ENCODE peak calls at places on chromosomes 4 and X, in ten cellular contexts. One of them, this sample, is unnamed.

GRCh38 chrX:151754641-151755215 is 20.2 kb downstream of the CNGA2 start:
- DNase-seq in stimulated activated CD4-positive, alpha-beta T cell treated with anti-CD3 and anti-CD28 coated beads, Interleukin-15, amount 100 ng/mL, for 1 hour: no peak
- DNase-seq in T-cell: no peak
- DNase-seq in suprapubic skin: no peak
- DNase-seq in NCI-H146: no peak
- DNase-seq in activated CD4-positive, alpha-beta T cell treated with anti-CD3 and anti-CD28 coated beads for 1 hour: no peak
- DNase-seq in NCI-H2171 treated with DMSO at 0.1 percent for 48 hours: peak; percentile 42
- DNase-seq in central memory CD4-positive, alpha-beta T cell: no peak
- DNase-seq in pons: no peak
- DNase-seq in psoas muscle: no peak
- DNase-seq in this sample: no peak

GRCh38 chr4:55080174-55080865 is 45.1 kb downstream of the KDR start:
- DNase-seq in pons: no peak
- DNase-seq in T-cell: no peak
- DNase-seq in activated CD4-positive, alpha-beta T cell treated with anti-CD3 and anti-CD28 coated beads for 1 hour: no peak
- DNase-seq in stimulated activated CD4-positive, alpha-beta T cell treated with anti-CD3 and anti-CD28 coated beads, Interleukin-15, amount 100 ng/mL, for 1 hour: no peak
- DNase-seq in NCI-H146: no peak
- DNase-seq in suprapubic skin: no peak
- DNase-seq in central memory CD4-positive, alpha-beta T cell: no peak
- DNase-seq in psoas muscle: no peak
- DNase-seq in NCI-H2171 treated with DMSO at 0.1 percent for 48 hours: peak; percentile 55
- DNase-seq in this sample: no peak

GRCh38 chr4:81664079-81664478 is 192.4 kb upstream of the RASGEF1B start:
- DNase-seq in T-cell: no peak
- DNase-seq in stimulated activated CD4-positive, alpha-beta T cell treated with anti-CD3 and anti-CD28 coated beads, Interleukin-15, amount 100 ng/mL, for 1 hour: no peak
- DNase-seq in pons: no peak
- DNase-seq in central memory CD4-positive, alpha-beta T cell: no peak
- DNase-seq in NCI-H2171 treated with DMSO at 0.1 percent for 48 hours: no peak
- DNase-seq in NCI-H146: no peak
- DNase-seq in psoas muscle: no peak
- DNase-seq in activated CD4-positive, alpha-beta T cell treated with anti-CD3 and anti-CD28 coated beads for 1 hour: no peak
- DNase-seq in suprapubic skin: no peak
- DNase-seq in this sample: no peak

GRCh38 chrX:128754130-128754529 is 701.9 kb upstream of the ACTRT1 start:
- DNase-seq in NCI-H146: peak; percentile 69
- DNase-seq in central memory CD4-positive, alpha-beta T cell: no peak
- DNase-seq in activated CD4-positive, alpha-beta T cell treated with anti-CD3 and anti-CD28 coated beads for 1 hour: no peak
- DNase-seq in psoas muscle: no peak
- DNase-seq in suprapubic skin: no peak
- DNase-seq in pons: no peak
- DNase-seq in NCI-H2171 treated with DMSO at 0.1 percent for 48 hours: peak; percentile 60
- DNase-seq in stimulated activated CD4-positive, alpha-beta T cell treated with anti-CD3 and anti-CD28 coated beads, Interleukin-15, amount 100 ng/mL, for 1 hour: no peak
- DNase-seq in T-cell: no peak
- DNase-seq in this sample: no peak

GRCh38 chr4:138616775-138617174 is 374.6 kb upstream of the SLC7A11 start:
- DNase-seq in psoas muscle: no peak
- DNase-seq in pons: no peak
- DNase-seq in activated CD4-positive, alpha-beta T cell treated with anti-CD3 and anti-CD28 coated beads for 1 hour: no peak
- DNase-seq in stimulated activated CD4-positive, alpha-beta T cell treated with anti-CD3 and anti-CD28 coated beads, Interleukin-15, amount 100 ng/mL, for 1 hour: no peak
- DNase-seq in NCI-H146: no peak
- DNase-seq in central memory CD4-positive, alpha-beta T cell: no peak
- DNase-seq in T-cell: no peak
- DNase-seq in NCI-H2171 treated with DMSO at 0.1 percent for 48 hours: no peak
- DNase-seq in suprapubic skin: no peak
- DNase-seq in this sample: no peak

GRCh38 chr4:61212788-61213187 is 12.7 kb downstream of the ADGRL3 start:
- DNase-seq in activated CD4-positive, alpha-beta T cell treated with anti-CD3 and anti-CD28 coated beads for 1 hour: no peak
- DNase-seq in pons: peak; percentile 63
- DNase-seq in NCI-H146: peak; percentile 26
- DNase-seq in suprapubic skin: no peak
- DNase-seq in psoas muscle: no peak
- DNase-seq in NCI-H2171 treated with DMSO at 0.1 percent for 48 hours: no peak
- DNase-seq in T-cell: no peak
- DNase-seq in central memory CD4-positive, alpha-beta T cell: no peak
- DNase-seq in stimulated activated CD4-positive, alpha-beta T cell treated with anti-CD3 and anti-CD28 coated beads, Interleukin-15, amount 100 ng/mL, for 1 hour: no peak
- DNase-seq in this sample: no peak

GRCh38 chr4:86927843-86928395 is 6.9 kb upstream of the AFF1 start:
- DNase-seq in NCI-H2171 treated with DMSO at 0.1 percent for 48 hours: no peak
- DNase-seq in stimulated activated CD4-positive, alpha-beta T cell treated with anti-CD3 and anti-CD28 coated beads, Interleukin-15, amount 100 ng/mL, for 1 hour: no peak
- DNase-seq in T-cell: no peak
- DNase-seq in central memory CD4-positive, alpha-beta T cell: no peak
- DNase-seq in activated CD4-positive, alpha-beta T cell treated with anti-CD3 and anti-CD28 coated beads for 1 hour: no peak
- DNase-seq in suprapubic skin: peak; percentile 72
- DNase-seq in pons: no peak
- DNase-seq in NCI-H146: no peak
- DNase-seq in psoas muscle: no peak
- DNase-seq in this sample: no peak

GRCh38 chrX:24347871-24348270 is 12.6 kb upstream of the SUPT20HL1 start:
- DNase-seq in NCI-H2171 treated with DMSO at 0.1 percent for 48 hours: peak; percentile 1
- DNase-seq in suprapubic skin: no peak
- DNase-seq in central memory CD4-positive, alpha-beta T cell: no peak
- DNase-seq in T-cell: no peak
- DNase-seq in psoas muscle: no peak
- DNase-seq in stimulated activated CD4-positive, alpha-beta T cell treated with anti-CD3 and anti-CD28 coated beads, Interleukin-15, amount 100 ng/mL, for 1 hour: no peak
- DNase-seq in pons: no peak
- DNase-seq in activated CD4-positive, alpha-beta T cell treated with anti-CD3 and anti-CD28 coated beads for 1 hour: no peak
- DNase-seq in NCI-H146: no peak
- DNase-seq in this sample: no peak

GRCh38 chrX:7059214-7059838 is 88.2 kb upstream of the STS start:
- DNase-seq in psoas muscle: no peak
- DNase-seq in stimulated activated CD4-positive, alpha-beta T cell treated with anti-CD3 and anti-CD28 coated beads, Interleukin-15, amount 100 ng/mL, for 1 hour: no peak
- DNase-seq in central memory CD4-positive, alpha-beta T cell: no peak
- DNase-seq in NCI-H2171 treated with DMSO at 0.1 percent for 48 hours: no peak
- DNase-seq in T-cell: no peak
- DNase-seq in NCI-H146: no peak
- DNase-seq in pons: no peak
- DNase-seq in activated CD4-positive, alpha-beta T cell treated with anti-CD3 and anti-CD28 coated beads for 1 hour: no peak
- DNase-seq in suprapubic skin: no peak
- DNase-seq in this sample: no peak

GRCh38 chrX:94329182-94329581 is 655.2 kb downstream of the FAM133A start:
- DNase-seq in activated CD4-positive, alpha-beta T cell treated with anti-CD3 and anti-CD28 coated beads for 1 hour: no peak
- DNase-seq in T-cell: no peak
- DNase-seq in stimulated activated CD4-positive, alpha-beta T cell treated with anti-CD3 and anti-CD28 coated beads, Interleukin-15, amount 100 ng/mL, for 1 hour: no peak
- DNase-seq in NCI-H146: no peak
- DNase-seq in NCI-H2171 treated with DMSO at 0.1 percent for 48 hours: no peak
- DNase-seq in psoas muscle: no peak
- DNase-seq in central memory CD4-positive, alpha-beta T cell: no peak
- DNase-seq in suprapubic skin: no peak
- DNase-seq in pons: no peak
- DNase-seq in this sample: no peak

GRCh38 chr4:171281359-171281758 is 531.8 kb upstream of the GALNTL6 start:
- DNase-seq in suprapubic skin: no peak
- DNase-seq in central memory CD4-positive, alpha-beta T cell: no peak
- DNase-seq in activated CD4-positive, alpha-beta T cell treated with anti-CD3 and anti-CD28 coated beads for 1 hour: no peak
- DNase-seq in psoas muscle: no peak
- DNase-seq in stimulated activated CD4-positive, alpha-beta T cell treated with anti-CD3 and anti-CD28 coated beads, Interleukin-15, amount 100 ng/mL, for 1 hour: no peak
- DNase-seq in NCI-H2171 treated with DMSO at 0.1 percent for 48 hours: no peak
- DNase-seq in NCI-H146: peak; percentile 0
- DNase-seq in T-cell: no peak
- DNase-seq in pons: no peak
- DNase-seq in this sample: no peak

GRCh38 chrX:31580726-31581125 is 508.9 kb upstream of the FTHL17 start:
- DNase-seq in activated CD4-positive, alpha-beta T cell treated with anti-CD3 and anti-CD28 coated beads for 1 hour: no peak
- DNase-seq in NCI-H2171 treated with DMSO at 0.1 percent for 48 hours: no peak
- DNase-seq in stimulated activated CD4-positive, alpha-beta T cell treated with anti-CD3 and anti-CD28 coated beads, Interleukin-15, amount 100 ng/mL, for 1 hour: no peak
- DNase-seq in pons: no peak
- DNase-seq in NCI-H146: no peak
- DNase-seq in psoas muscle: no peak
- DNase-seq in T-cell: no peak
- DNase-seq in suprapubic skin: no peak
- DNase-seq in central memory CD4-positive, alpha-beta T cell: no peak
- DNase-seq in this sample: no peak

GRCh38 chrX:136268051-136269048 is 17.1 kb upstream of the MAP7D3 start:
- DNase-seq in NCI-H2171 treated with DMSO at 0.1 percent for 48 hours: peak; percentile 37
- DNase-seq in stimulated activated CD4-positive, alpha-beta T cell treated with anti-CD3 and anti-CD28 coated beads, Interleukin-15, amount 100 ng/mL, for 1 hour: no peak
- DNase-seq in activated CD4-positive, alpha-beta T cell treated with anti-CD3 and anti-CD28 coated beads for 1 hour: peak; percentile 14
- DNase-seq in NCI-H146: peak; percentile 27
- DNase-seq in T-cell: peak; percentile 29
- DNase-seq in psoas muscle: no peak
- DNase-seq in pons: peak; percentile 37
- DNase-seq in central memory CD4-positive, alpha-beta T cell: peak; percentile 32
- DNase-seq in suprapubic skin: no peak
- DNase-seq in this sample: no peak

GRCh38 chr4:185865901-185866328 is 53.9 kb upstream of the SORBS2 start:
- DNase-seq in NCI-H2171 treated with DMSO at 0.1 percent for 48 hours: no peak
- DNase-seq in stimulated activated CD4-positive, alpha-beta T cell treated with anti-CD3 and anti-CD28 coated beads, Interleukin-15, amount 100 ng/mL, for 1 hour: no peak
- DNase-seq in activated CD4-positive, alpha-beta T cell treated with anti-CD3 and anti-CD28 coated beads for 1 hour: no peak
- DNase-seq in suprapubic skin: no peak
- DNase-seq in T-cell: no peak
- DNase-seq in central memory CD4-positive, alpha-beta T cell: no peak
- DNase-seq in psoas muscle: no peak
- DNase-seq in pons: no peak
- DNase-seq in NCI-H146: no peak
- DNase-seq in this sample: no peak

GRCh38 chrX:72735561-72735960 is 21.5 kb upstream of the PHKA1 start:
- DNase-seq in T-cell: no peak
- DNase-seq in stimulated activated CD4-positive, alpha-beta T cell treated with anti-CD3 and anti-CD28 coated beads, Interleukin-15, amount 100 ng/mL, for 1 hour: no peak
- DNase-seq in psoas muscle: no peak
- DNase-seq in suprapubic skin: no peak
- DNase-seq in NCI-H2171 treated with DMSO at 0.1 percent for 48 hours: no peak
- DNase-seq in activated CD4-positive, alpha-beta T cell treated with anti-CD3 and anti-CD28 coated beads for 1 hour: no peak
- DNase-seq in central memory CD4-positive, alpha-beta T cell: no peak
- DNase-seq in pons: no peak
- DNase-seq in NCI-H146: no peak
- DNase-seq in this sample: no peak

GRCh38 chr4:76987153-76987562 is 37.6 kb downstream of the SEPTIN11 start:
- DNase-seq in pons: no peak
- DNase-seq in NCI-H146: no peak
- DNase-seq in NCI-H2171 treated with DMSO at 0.1 percent for 48 hours: peak; percentile 58
- DNase-seq in stimulated activated CD4-positive, alpha-beta T cell treated with anti-CD3 and anti-CD28 coated beads, Interleukin-15, amount 100 ng/mL, for 1 hour: no peak
- DNase-seq in suprapubic skin: no peak
- DNase-seq in activated CD4-positive, alpha-beta T cell treated with anti-CD3 and anti-CD28 coated beads for 1 hour: no peak
- DNase-seq in central memory CD4-positive, alpha-beta T cell: no peak
- DNase-seq in T-cell: no peak
- DNase-seq in psoas muscle: no peak
- DNase-seq in this sample: no peak

GRCh38 chrX:69305333-69306062 is 140.2 kb upstream of the PJA1 start:
- DNase-seq in NCI-H2171 treated with DMSO at 0.1 percent for 48 hours: no peak
- DNase-seq in central memory CD4-positive, alpha-beta T cell: no peak
- DNase-seq in NCI-H146: no peak
- DNase-seq in stimulated activated CD4-positive, alpha-beta T cell treated with anti-CD3 and anti-CD28 coated beads, Interleukin-15, amount 100 ng/mL, for 1 hour: no peak
- DNase-seq in activated CD4-positive, alpha-beta T cell treated with anti-CD3 and anti-CD28 coated beads for 1 hour: no peak
- DNase-seq in T-cell: no peak
- DNase-seq in psoas muscle: no peak
- DNase-seq in suprapubic skin: no peak
- DNase-seq in pons: peak; percentile 1
- DNase-seq in this sample: no peak

GRCh38 chr4:129583868-129584267 is 487.9 kb downstream of the C4orf33 start:
- DNase-seq in activated CD4-positive, alpha-beta T cell treated with anti-CD3 and anti-CD28 coated beads for 1 hour: no peak
- DNase-seq in central memory CD4-positive, alpha-beta T cell: no peak
- DNase-seq in T-cell: no peak
- DNase-seq in pons: no peak
- DNase-seq in stimulated activated CD4-positive, alpha-beta T cell treated with anti-CD3 and anti-CD28 coated beads, Interleukin-15, amount 100 ng/mL, for 1 hour: no peak
- DNase-seq in NCI-H146: no peak
- DNase-seq in suprapubic skin: no peak
- DNase-seq in NCI-H2171 treated with DMSO at 0.1 percent for 48 hours: no peak
- DNase-seq in psoas muscle: peak; percentile 35
- DNase-seq in this sample: no peak

GRCh38 chr4:17687237-17687857 is 72.9 kb downstream of the MED28 start:
- DNase-seq in T-cell: no peak
- DNase-seq in central memory CD4-positive, alpha-beta T cell: no peak
- DNase-seq in NCI-H2171 treated with DMSO at 0.1 percent for 48 hours: no peak
- DNase-seq in pons: peak; percentile 31
- DNase-seq in suprapubic skin: no peak
- DNase-seq in psoas muscle: no peak
- DNase-seq in activated CD4-positive, alpha-beta T cell treated with anti-CD3 and anti-CD28 coated beads for 1 hour: no peak
- DNase-seq in stimulated activated CD4-positive, alpha-beta T cell treated with anti-CD3 and anti-CD28 coated beads, Interleukin-15, amount 100 ng/mL, for 1 hour: no peak
- DNase-seq in NCI-H146: no peak
- DNase-seq in this sample: no peak

GRCh38 chr4:152672403-152673092 is 7.2 kb downstream of the TMEM154 start:
- DNase-seq in activated CD4-positive, alpha-beta T cell treated with anti-CD3 and anti-CD28 coated beads for 1 hour: no peak
- DNase-seq in NCI-H146: no peak
- DNase-seq in psoas muscle: no peak
- DNase-seq in suprapubic skin: no peak
- DNase-seq in NCI-H2171 treated with DMSO at 0.1 percent for 48 hours: peak; percentile 2
- DNase-seq in pons: no peak
- DNase-seq in stimulated activated CD4-positive, alpha-beta T cell treated with anti-CD3 and anti-CD28 coated beads, Interleukin-15, amount 100 ng/mL, for 1 hour: no peak
- DNase-seq in central memory CD4-positive, alpha-beta T cell: no peak
- DNase-seq in T-cell: no peak
- DNase-seq in this sample: no peak

GRCh38 chr4:130479020-130479419 is 1383.1 kb downstream of the C4orf33 start:
- DNase-seq in NCI-H2171 treated with DMSO at 0.1 percent for 48 hours: no peak
- DNase-seq in stimulated activated CD4-positive, alpha-beta T cell treated with anti-CD3 and anti-CD28 coated beads, Interleukin-15, amount 100 ng/mL, for 1 hour: no peak
- DNase-seq in suprapubic skin: no peak
- DNase-seq in activated CD4-positive, alpha-beta T cell treated with anti-CD3 and anti-CD28 coated beads for 1 hour: no peak
- DNase-seq in T-cell: no peak
- DNase-seq in central memory CD4-positive, alpha-beta T cell: no peak
- DNase-seq in pons: no peak
- DNase-seq in NCI-H146: no peak
- DNase-seq in psoas muscle: no peak
- DNase-seq in this sample: no peak

GRCh38 chr4:145887241-145887964 is 51.2 kb downstream of the ZNF827 start:
- DNase-seq in psoas muscle: no peak
- DNase-seq in NCI-H146: no peak
- DNase-seq in pons: peak; percentile 72
- DNase-seq in stimulated activated CD4-positive, alpha-beta T cell treated with anti-CD3 and anti-CD28 coated beads, Interleukin-15, amount 100 ng/mL, for 1 hour: no peak
- DNase-seq in NCI-H2171 treated with DMSO at 0.1 percent for 48 hours: no peak
- DNase-seq in suprapubic skin: no peak
- DNase-seq in T-cell: no peak
- DNase-seq in central memory CD4-positive, alpha-beta T cell: no peak
- DNase-seq in activated CD4-positive, alpha-beta T cell treated with anti-CD3 and anti-CD28 coated beads for 1 hour: no peak
- DNase-seq in this sample: no peak

GRCh38 chr4:95835672-95836071 is 4.2 kb upstream of the PDHA2 start:
- DNase-seq in central memory CD4-positive, alpha-beta T cell: no peak
- DNase-seq in NCI-H2171 treated with DMSO at 0.1 percent for 48 hours: no peak
- DNase-seq in activated CD4-positive, alpha-beta T cell treated with anti-CD3 and anti-CD28 coated beads for 1 hour: no peak
- DNase-seq in pons: peak; percentile 32
- DNase-seq in psoas muscle: no peak
- DNase-seq in suprapubic skin: no peak
- DNase-seq in NCI-H146: no peak
- DNase-seq in stimulated activated CD4-positive, alpha-beta T cell treated with anti-CD3 and anti-CD28 coated beads, Interleukin-15, amount 100 ng/mL, for 1 hour: no peak
- DNase-seq in T-cell: no peak
- DNase-seq in this sample: no peak

GRCh38 chrX:2385224-2385623 is 115.6 kb downstream of the DHRSX start:
- DNase-seq in stimulated activated CD4-positive, alpha-beta T cell treated with anti-CD3 and anti-CD28 coated beads, Interleukin-15, amount 100 ng/mL, for 1 hour: no peak
- DNase-seq in psoas muscle: no peak
- DNase-seq in NCI-H2171 treated with DMSO at 0.1 percent for 48 hours: no peak
- DNase-seq in T-cell: no peak
- DNase-seq in NCI-H146: no peak
- DNase-seq in activated CD4-positive, alpha-beta T cell treated with anti-CD3 and anti-CD28 coated beads for 1 hour: no peak
- DNase-seq in pons: no peak
- DNase-seq in suprapubic skin: no peak
- DNase-seq in central memory CD4-positive, alpha-beta T cell: no peak
- DNase-seq in this sample: no peak

GRCh38 chr4:78081541-78081940 is 24.4 kb downstream of the FRAS1 start:
- DNase-seq in pons: no peak
- DNase-seq in suprapubic skin: no peak
- DNase-seq in NCI-H146: no peak
- DNase-seq in central memory CD4-positive, alpha-beta T cell: no peak
- DNase-seq in psoas muscle: no peak
- DNase-seq in NCI-H2171 treated with DMSO at 0.1 percent for 48 hours: no peak
- DNase-seq in stimulated activated CD4-positive, alpha-beta T cell treated with anti-CD3 and anti-CD28 coated beads, Interleukin-15, amount 100 ng/mL, for 1 hour: no peak
- DNase-seq in T-cell: no peak
- DNase-seq in activated CD4-positive, alpha-beta T cell treated with anti-CD3 and anti-CD28 coated beads for 1 hour: no peak
- DNase-seq in this sample: no peak

GRCh38 chrX:17521871-17522693 is 147.1 kb downstream of the NHS start:
- DNase-seq in T-cell: no peak
- DNase-seq in activated CD4-positive, alpha-beta T cell treated with anti-CD3 and anti-CD28 coated beads for 1 hour: no peak
- DNase-seq in NCI-H2171 treated with DMSO at 0.1 percent for 48 hours: peak; percentile 57
- DNase-seq in psoas muscle: no peak
- DNase-seq in suprapubic skin: no peak
- DNase-seq in pons: no peak
- DNase-seq in NCI-H146: peak; percentile 60
- DNase-seq in central memory CD4-positive, alpha-beta T cell: no peak
- DNase-seq in stimulated activated CD4-positive, alpha-beta T cell treated with anti-CD3 and anti-CD28 coated beads, Interleukin-15, amount 100 ng/mL, for 1 hour: no peak
- DNase-seq in this sample: no peak

GRCh38 chrX:54825716-54826428 is 18.3 kb downstream of the MAGED2 start:
- DNase-seq in psoas muscle: no peak
- DNase-seq in suprapubic skin: no peak
- DNase-seq in activated CD4-positive, alpha-beta T cell treated with anti-CD3 and anti-CD28 coated beads for 1 hour: peak; percentile 10
- DNase-seq in NCI-H2171 treated with DMSO at 0.1 percent for 48 hours: no peak
- DNase-seq in T-cell: no peak
- DNase-seq in central memory CD4-positive, alpha-beta T cell: no peak
- DNase-seq in stimulated activated CD4-positive, alpha-beta T cell treated with anti-CD3 and anti-CD28 coated beads, Interleukin-15, amount 100 ng/mL, for 1 hour: no peak
- DNase-seq in pons: no peak
- DNase-seq in NCI-H146: no peak
- DNase-seq in this sample: no peak

GRCh38 chrX:148872881-148873280 is 372.5 kb downstream of the AFF2 start:
- DNase-seq in stimulated activated CD4-positive, alpha-beta T cell treated with anti-CD3 and anti-CD28 coated beads, Interleukin-15, amount 100 ng/mL, for 1 hour: no peak
- DNase-seq in T-cell: no peak
- DNase-seq in central memory CD4-positive, alpha-beta T cell: no peak
- DNase-seq in pons: no peak
- DNase-seq in psoas muscle: no peak
- DNase-seq in NCI-H2171 treated with DMSO at 0.1 percent for 48 hours: no peak
- DNase-seq in suprapubic skin: no peak
- DNase-seq in NCI-H146: no peak
- DNase-seq in activated CD4-positive, alpha-beta T cell treated with anti-CD3 and anti-CD28 coated beads for 1 hour: no peak
- DNase-seq in this sample: no peak